ENCODE peak calls at places on chromosomes 3 and 15, in six cellular contexts. L is HT1080; X is mucosa of descending colon; Q is GM19239; R is pancreas; M is activated naive CD8-positive, alpha-beta T cell treated with anti-CD3 and anti-CD28 coated beads, Interleukin-2, amount 50 U/mL, for 24 hours. C is an unnamed sample.

GRCh38 chr3:185852562-185853135 is 27.8 kb upstream of the IGF2BP2 start:
- DNase-seq in L (no peak), X (no peak), Q (no peak), R (no peak), M (no peak), C (no peak)

GRCh38 chr3:181696641-181697230 is 15.0 kb upstream of the SOX2 start:
- DNase-seq in L (no peak), X (no peak), Q (no peak), R (no peak), M (no peak), C (no peak)

GRCh38 chr3:147405552-147406254 is 640 bp downstream of the ZIC4 start:
- DNase-seq in L (no peak), X (no peak), Q (no peak), R (no peak), M (no peak), C (no peak)

GRCh38 chr15:63054281-63054683 is 11.7 kb downstream of the TPM1 start:
- DNase-seq in L (no peak), X (no peak), Q (no peak), R (no peak), M (no peak), C (no peak)

GRCh38 chr3:133962879-133963278 is 66.8 kb downstream of the SLCO2A1 start:
- DNase-seq in L (peak), X (no peak), Q (no peak), R (no peak), M (no peak), C (no peak)

GRCh38 chr15:67878647-67879293 is 38.9 kb upstream of the RNU6-1 start:
- DNase-seq in L (peak), X (no peak), Q (no peak), R (no peak), M (no peak), C (no peak)

GRCh38 chr3:186209810-186210752 is 101.2 kb upstream of the ETV5 start:
- DNase-seq in L (peak), X (no peak), Q (no peak), R (peak), M (no peak), C (peak)

GRCh38 chr15:89119489-89120478 is 31.5 kb downstream of the ABHD2 start:
- DNase-seq in L (no peak), X (no peak), Q (no peak), R (no peak), M (no peak), C (no peak)

GRCh38 chr3:167575000-167575399 is 78.7 kb downstream of the WDR49 start:
- DNase-seq in L (no peak), X (no peak), Q (no peak), R (no peak), M (no peak), C (no peak)

C was measured in activated CD8-positive, alpha-beta T cell treated with anti-CD3 and anti-CD28 coated beads for 36 hours.